ENCODE peak calls at places on chromosomes 13 and 19, in five cellular contexts. N is CD8-positive, alpha-beta T cell; W is sigmoid colon; B is ascending aorta; D is pancreas. A is an unnamed sample.

GRCh38 chr13:94382960-94383359 is 96.5 kb downstream of the DCT start:
- DNase-seq in W (no peak), N (no peak), B (no peak), D (no peak), A (no peak)

GRCh38 chr19:3465552-3465951 is 14.8 kb downstream of the SMIM24 start:
- DNase-seq in W (no peak), D (no peak), N (no peak), B (no peak), A (no peak)

GRCh38 chr19:10389863-10390262 is 9.5 kb upstream of the TYK2 start:
- DNase-seq in B (no peak), N (no peak), W (no peak), D (no peak), A (peak; percentile 9)

GRCh38 chr19:44303305-44303704 is 1.5 kb downstream of the ZNF235 start:
- DNase-seq in D (no peak), B (no peak), N (no peak), W (no peak), A (no peak)

GRCh38 chr19:38194061-38194701 is 29.8 kb downstream of the DPF1 start:
- DNase-seq in D (no peak), B (no peak), N (no peak), W (no peak), A (no peak)

GRCh38 chr19:47305309-47305751 is 4.3 kb upstream of the C5AR1 start:
- DNase-seq in B (peak; percentile 90), D (peak; percentile 62), N (peak; percentile 13), W (peak; percentile 83), A (peak; percentile 60)

GRCh38 chr13:85816413-85816812 is 17.2 kb upstream of the SLITRK6 start:
- DNase-seq in N (no peak), W (no peak), D (no peak), B (no peak), A (no peak)

GRCh38 chr13:99984463-99985242 is 3.1 kb downstream of the ZIC2 start:
- DNase-seq in B (no peak), W (no peak), N (no peak), D (no peak), A (no peak)

GRCh38 chr13:21076265-21076653 is 14.9 kb upstream of the LATS2 start:
- DNase-seq in N (no peak), D (no peak), W (no peak), B (no peak), A (peak; percentile 28)

GRCh38 chr19:23392706-23393105 is 2.6 kb downstream of the ZNF91 start:
- DNase-seq in W (no peak), D (no peak), N (no peak), B (no peak), A (no peak)

GRCh38 chr19:41995959-41996797 is 2.1 kb upstream of the ATP1A3 start:
- DNase-seq in D (no peak), B (no peak), N (no peak), W (no peak), A (peak; percentile 62)

GRCh38 chr13:43006893-43007631 is 15.0 kb upstream of the EPSTI1 start:
- DNase-seq in D (no peak), N (no peak), W (no peak), B (no peak), A (no peak)

GRCh38 chr19:49895566-49896297 is 955 bp downstream of the IL4I1 start:
- DNase-seq in D (no peak), N (no peak), W (no peak), B (no peak), A (no peak)

GRCh38 chr19:5621945-5622464 is 571 bp downstream of the SAFB2 start:
- DNase-seq in W (peak; percentile 70), D (peak; percentile 30), N (no peak), B (no peak), A (no peak)

DNA sequence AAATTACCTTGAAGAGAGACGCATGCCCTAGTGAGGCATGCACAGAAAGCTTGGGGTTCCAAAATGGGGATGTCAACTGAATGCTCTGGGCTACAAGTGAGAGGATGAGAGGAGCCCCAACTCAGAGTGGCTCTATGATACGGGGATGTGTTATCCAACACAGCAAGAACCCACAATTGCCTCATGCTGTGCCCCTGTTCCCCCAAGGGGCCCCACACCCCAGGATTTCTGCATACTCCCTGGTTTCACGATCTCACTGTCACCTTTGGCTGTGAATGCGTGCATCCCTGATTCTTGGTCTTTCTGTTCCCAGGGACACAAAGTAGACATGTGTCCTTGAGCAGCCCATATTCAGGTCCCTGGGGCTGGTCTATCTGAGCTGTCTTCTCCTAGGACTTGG is 29.3 kb downstream of the WDR88 start:
- DNase-seq in W (no peak), N (no peak), D (no peak), B (no peak), A (no peak)
- TF ChIP-seq CTCF in W (no peak), N (no peak), D (no peak), B (no peak), A (no peak)

GRCh38 chr19:51325161-51325979 is 13.9 kb downstream of the IGLON5 start:
- DNase-seq in D (no peak), B (no peak), N (no peak), W (no peak), A (no peak)
- TF ChIP-seq CTCF in D (no peak), B (no peak), N (no peak), W (no peak), A (no peak)

DNA sequence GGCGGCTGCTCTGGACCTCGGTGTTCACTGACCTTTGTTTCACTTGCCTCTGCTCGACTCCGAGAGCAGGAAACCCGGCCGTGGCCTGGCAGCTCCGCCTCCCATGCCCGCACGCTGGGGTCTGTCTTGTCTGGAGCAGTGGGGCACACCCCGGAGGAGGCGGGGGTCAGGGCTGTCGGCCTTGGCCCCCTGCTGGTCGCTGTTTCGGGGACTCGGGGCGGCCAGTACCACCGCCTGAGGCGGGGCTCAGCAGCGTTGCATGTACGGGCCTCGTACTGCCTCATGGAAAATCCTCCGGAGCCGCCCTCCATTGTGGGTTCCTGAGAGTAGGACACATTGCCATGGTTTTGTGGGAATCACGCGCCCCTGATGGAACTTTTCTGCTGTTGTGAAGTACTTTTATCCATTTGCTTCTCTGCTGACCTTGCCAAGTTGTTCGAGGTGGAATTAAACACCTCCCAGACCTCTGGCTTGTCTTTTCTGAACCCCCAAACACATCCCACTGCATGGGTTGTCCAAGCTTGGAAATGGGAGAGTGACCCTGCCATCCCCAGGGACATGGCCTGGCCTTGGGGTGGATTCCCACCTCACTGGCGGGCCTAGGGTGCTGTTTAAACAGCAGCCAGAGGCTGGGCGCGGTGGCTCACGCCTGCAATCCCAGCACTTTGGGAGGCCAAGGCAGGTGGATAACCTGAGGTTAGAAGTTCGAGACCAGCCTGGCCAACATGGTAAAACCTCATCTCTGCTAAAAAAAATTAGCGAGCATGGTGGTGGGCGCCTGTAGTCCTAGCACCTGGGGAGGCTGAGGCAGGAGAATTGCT is 5.5 kb upstream of the NDUFS7 start:
- DNase-seq in D (no peak), W (no peak), B (no peak), N (no peak), A (no peak)
- TF ChIP-seq CTCF in D (no peak), W (no peak), B (no peak), N (no peak), A (no peak)

GRCh38 chr19:57829316-57829715 is 783 bp upstream of the ZNF587B start:
- DNase-seq in B (no peak), W (no peak), D (no peak), N (no peak), A (no peak)

GRCh38 chr19:57825501-57825900 is 4.6 kb upstream of the ZNF587B start:
- DNase-seq in B (no peak), D (no peak), W (no peak), N (no peak), A (no peak)

DNA sequence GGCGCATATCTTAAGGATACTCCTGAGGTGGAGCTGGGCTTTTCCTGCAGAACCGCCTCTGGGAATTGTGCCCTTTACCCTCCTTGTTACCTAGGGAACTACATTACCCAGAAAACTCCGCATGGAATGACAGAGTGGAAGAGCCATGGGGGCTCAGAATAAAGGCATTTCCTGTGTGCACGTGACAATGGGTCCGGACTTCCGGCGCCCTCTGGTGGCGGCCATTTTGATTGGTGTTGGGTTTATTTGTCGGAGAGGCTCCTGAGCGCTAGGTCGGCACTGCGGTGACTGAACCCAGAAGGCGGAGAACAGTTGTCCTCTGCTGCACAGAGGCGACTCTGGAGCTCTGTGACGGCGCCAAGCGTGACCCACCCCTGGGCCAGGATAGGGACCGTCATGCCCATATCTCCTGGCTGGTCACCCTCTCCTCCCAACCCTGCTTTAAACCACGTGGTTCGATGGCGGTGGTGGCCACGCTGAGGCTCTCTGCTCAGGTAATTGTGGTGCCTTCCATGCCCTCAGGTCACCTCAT is at the start of gene ZNF587B:
- DNase-seq in B (peak; percentile 72), N (no peak), D (no peak), W (peak; percentile 75), A (no peak)
- TF ChIP-seq CTCF in B (no peak), N (peak; percentile 18), D (peak; percentile 19), W (no peak), A (no peak)

DNA sequence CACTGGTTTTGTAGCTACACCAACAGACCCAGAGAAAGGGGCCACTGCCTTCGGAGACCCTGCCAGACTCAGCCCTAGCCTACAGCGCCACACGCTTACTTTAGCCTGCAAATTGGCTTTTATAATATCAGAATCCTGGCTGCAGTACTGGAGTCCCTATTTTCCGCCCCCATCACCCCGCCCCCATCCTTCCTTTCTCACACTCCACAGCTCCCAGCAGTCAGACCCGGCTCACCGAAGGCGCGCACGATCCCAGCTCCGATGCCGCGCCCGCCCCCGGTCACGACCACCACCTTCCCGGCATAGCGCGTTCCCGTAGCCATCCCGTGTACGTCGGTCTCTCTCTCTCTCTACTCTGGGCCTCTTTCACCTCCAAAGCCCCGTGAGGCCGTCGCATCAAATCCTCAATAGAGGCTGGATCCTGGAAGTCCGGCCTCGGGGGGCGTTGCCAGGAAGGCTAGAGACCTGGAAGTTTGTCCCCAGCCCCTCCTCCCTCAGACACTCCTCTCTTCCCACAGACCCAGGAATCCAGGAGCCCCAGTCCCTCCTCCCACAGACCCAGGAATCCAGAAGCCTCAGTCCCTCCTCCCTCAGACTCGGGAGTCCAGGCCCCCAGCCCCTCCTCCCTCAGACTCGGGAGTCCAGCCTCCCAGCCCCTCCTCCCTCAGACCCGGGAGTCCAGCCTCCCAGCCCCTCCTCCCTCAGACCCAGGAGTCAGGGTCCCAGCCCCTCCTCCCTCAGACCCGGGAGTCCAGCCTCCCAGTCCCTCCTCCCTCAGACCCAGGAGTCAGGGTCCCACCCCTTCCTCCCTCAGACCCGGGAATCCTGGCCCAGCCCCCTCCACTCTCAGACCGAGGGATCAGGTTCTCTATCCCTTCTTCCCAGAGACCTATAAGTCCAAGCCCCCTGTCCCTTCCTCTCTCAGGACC is at the start of gene HSD17B14:
- DNase-seq in N (no peak), W (peak; percentile 83), B (peak; percentile 75), D (no peak), A (no peak)
- TF ChIP-seq CTCF in N (no peak), W (no peak), B (no peak), D (no peak), A (no peak)

DNA sequence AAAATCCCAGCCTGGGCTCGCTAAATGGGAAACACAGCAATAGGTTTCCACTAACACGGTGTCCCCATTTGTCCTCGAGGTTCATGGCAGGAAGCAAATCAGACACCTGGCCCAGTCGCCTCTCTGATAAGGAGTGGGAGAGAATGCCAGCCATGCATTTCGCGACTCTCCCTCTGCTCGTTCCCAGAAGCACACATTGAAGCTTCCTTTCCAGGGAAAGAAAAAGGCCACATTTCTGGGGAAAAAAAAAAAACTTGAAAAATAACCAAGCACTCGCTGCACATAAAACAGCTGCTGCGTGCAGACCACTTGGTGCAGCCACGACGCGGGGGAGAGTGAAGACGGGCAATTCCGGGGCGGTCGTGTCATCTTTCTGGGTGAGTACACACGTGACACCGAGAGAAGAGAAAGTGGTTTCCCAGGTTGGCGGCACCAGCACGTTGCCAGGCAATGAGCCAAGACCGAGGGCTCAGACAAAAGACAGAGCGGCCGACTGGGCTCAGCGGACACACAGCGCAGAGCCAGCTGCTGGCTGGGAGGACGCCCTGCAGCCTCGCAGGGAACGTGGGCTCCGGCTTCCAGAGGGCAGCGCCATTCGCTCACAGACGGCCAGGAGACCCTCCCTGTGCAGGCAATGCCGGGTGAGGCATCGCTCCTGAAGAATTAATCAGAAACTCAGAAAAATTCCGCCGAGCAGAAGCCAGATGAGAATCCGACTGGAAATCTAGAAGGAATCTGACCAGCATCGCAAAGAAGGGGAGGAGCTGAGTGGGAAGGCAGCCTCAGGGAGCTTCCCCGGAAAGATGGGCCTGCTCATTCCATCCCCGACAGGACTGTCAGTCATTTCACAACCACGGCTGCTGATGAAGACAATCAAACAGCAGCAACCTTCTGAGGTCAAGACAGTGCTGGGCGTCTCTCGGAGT is 83.2 kb upstream of the IRS2 start:
- DNase-seq in D (peak; percentile 78), W (peak; percentile 93), N (no peak), B (peak; percentile 85), A (no peak)
- TF ChIP-seq CTCF in D (no peak), W (no peak), N (no peak), B (no peak), A (no peak)

A was measured in GM20000.